ENCODE peak calls at places on chromosomes 11 and 22, in four cellular contexts. One of them, this sample, is unnamed.

GRCh38 chr11:87330072-87330678 is 292.4 kb downstream of the TMEM135 start:
- DNase-seq in uterus: no peak
- DNase-seq in RKO: no peak
- DNase-seq in left cardiac atrium: no peak
- DNase-seq in this sample: no peak

GRCh38 chr11:60700689-60701508 is 1.5 kb downstream of the MS4A8 start:
- DNase-seq in uterus: no peak
- DNase-seq in RKO: peak; percentile 36
- DNase-seq in left cardiac atrium: no peak
- DNase-seq in this sample: no peak

GRCh38 chr11:122979103-122979814 is 2.4 kb downstream of the BSX start:
- DNase-seq in uterus: no peak
- DNase-seq in RKO: no peak
- DNase-seq in left cardiac atrium: no peak
- DNase-seq in this sample: no peak

GRCh38 chr11:114155116-114155515 is 95.6 kb downstream of the ZBTB16 start:
- DNase-seq in uterus: no peak
- DNase-seq in RKO: no peak
- DNase-seq in left cardiac atrium: no peak
- DNase-seq in this sample: no peak

GRCh38 chr22:40178417-40179409 is 988 bp downstream of the TNRC6B start:
- DNase-seq in uterus: no peak
- DNase-seq in RKO: peak; percentile 60
- DNase-seq in left cardiac atrium: no peak
- DNase-seq in this sample: no peak

GRCh38 chr11:36333897-36334296 is 37.8 kb downstream of the PRR5L start:
- DNase-seq in uterus: no peak
- DNase-seq in RKO: no peak
- DNase-seq in left cardiac atrium: no peak
- DNase-seq in this sample: peak; percentile 41

GRCh38 chr11:65107751-65108468 is 3.8 kb upstream of the TM7SF2 start:
- DNase-seq in uterus: no peak
- DNase-seq in RKO: no peak
- DNase-seq in left cardiac atrium: no peak
- DNase-seq in this sample: no peak

GRCh38 chr11:34160049-34160721 is 54.8 kb downstream of the NAT10 start:
- DNase-seq in uterus: no peak
- DNase-seq in RKO: no peak
- DNase-seq in left cardiac atrium: no peak
- DNase-seq in this sample: no peak

GRCh38 chr11:57276169-57276854 is 39.3 kb upstream of the APLNR start:
- DNase-seq in uterus: no peak
- DNase-seq in RKO: no peak
- DNase-seq in left cardiac atrium: no peak
- DNase-seq in this sample: no peak

GRCh38 chr22:41642711-41643110 is 21.6 kb downstream of the XRCC6 start:
- DNase-seq in uterus: no peak
- DNase-seq in RKO: peak; percentile 45
- DNase-seq in left cardiac atrium: no peak
- DNase-seq in this sample: no peak

GRCh38 chr11:12482839-12483238 is 105.5 kb downstream of the PARVA start:
- DNase-seq in uterus: no peak
- DNase-seq in RKO: no peak
- DNase-seq in left cardiac atrium: no peak
- DNase-seq in this sample: no peak

GRCh38 chr11:87122852-87123251 is 85.1 kb downstream of the TMEM135 start:
- DNase-seq in uterus: no peak
- DNase-seq in RKO: no peak
- DNase-seq in left cardiac atrium: no peak
- DNase-seq in this sample: no peak

GRCh38 chr22:27306771-27307170 is 494.8 kb downstream of the MN1 start:
- DNase-seq in uterus: no peak
- DNase-seq in RKO: no peak
- DNase-seq in left cardiac atrium: no peak
- DNase-seq in this sample: no peak

GRCh38 chr11:1062075-1062820 is 12.4 kb upstream of the MUC2 start:
- DNase-seq in uterus: no peak
- DNase-seq in RKO: no peak
- DNase-seq in left cardiac atrium: no peak
- DNase-seq in this sample: no peak

GRCh38 chr11:134079317-134079716 is 10.4 kb downstream of the JAM3 start:
- DNase-seq in uterus: no peak
- DNase-seq in RKO: no peak
- DNase-seq in left cardiac atrium: no peak
- DNase-seq in this sample: no peak

GRCh38 chr11:2844116-2844515 is 41.5 kb downstream of the CDKN1C start:
- DNase-seq in uterus: no peak
- DNase-seq in RKO: peak; percentile 26
- DNase-seq in left cardiac atrium: no peak
- DNase-seq in this sample: no peak

GRCh38 chr11:83392556-83392955 is 106.4 kb upstream of the CCDC90B start:
- DNase-seq in uterus: no peak
- DNase-seq in RKO: no peak
- DNase-seq in left cardiac atrium: no peak
- DNase-seq in this sample: no peak

GRCh38 chr11:27552356-27552755 is 45.8 kb upstream of the LIN7C start:
- DNase-seq in uterus: no peak
- DNase-seq in RKO: no peak
- DNase-seq in left cardiac atrium: no peak
- DNase-seq in this sample: no peak

GRCh38 chr11:78239781-78240180 is 51.1 kb downstream of the USP35 start:
- DNase-seq in uterus: no peak
- DNase-seq in RKO: no peak
- DNase-seq in left cardiac atrium: no peak
- DNase-seq in this sample: no peak

GRCh38 chr22:17370766-17371181 is 1.5 kb downstream of the CECR2 start:
- DNase-seq in uterus: no peak
- DNase-seq in RKO: no peak
- DNase-seq in left cardiac atrium: no peak
- DNase-seq in this sample: no peak

GRCh38 chr22:24060375-24060788 is 49.3 kb downstream of the CABIN1 start:
- DNase-seq in uterus: no peak
- DNase-seq in RKO: no peak
- DNase-seq in left cardiac atrium: peak; percentile 46
- DNase-seq in this sample: peak; percentile 97

GRCh38 chr11:89293966-89294679 is 116.4 kb downstream of the TYR start:
- DNase-seq in uterus: no peak
- DNase-seq in RKO: no peak
- DNase-seq in left cardiac atrium: peak; percentile 19
- DNase-seq in this sample: peak; percentile 2

This sample was measured in stromal cell of bone marrow.